ENCODE peak calls at places on chromosomes 1 and 21, in eight cellular contexts. C is Peyer's patch, Q is kidney, E is small intestine, X is tibial nerve, H is mesendoderm, Z is GM23248, J is neural progenitor cell. T is an unnamed sample. For H3K4me1, the result is how much of the 10 kb centered on the place peaks cover.

GRCh38 chr1:101257500-101258325 is 20.9 kb downstream of the S1PR1 start:
- DNase-seq in C (peak), Q (no peak), E (peak), X (no peak), H (no peak), Z (no peak), J (no peak), T (peak)

GRCh38 chr1:2300004-2300771 is 72.1 kb downstream of the SKI start:
- DNase-seq in C (peak), Q (no peak), E (peak), X (no peak), H (peak), Z (peak), J (no peak), T (peak)

GRCh38 chr1:48495166-48495565 is 23.2 kb upstream of the SPATA6 start:
- DNase-seq in C (no peak), Q (no peak), E (no peak), X (no peak), H (no peak), Z (peak), J (no peak), T (no peak)

GRCh38 chr1:32411261-32411660 is 17.0 kb upstream of the BSDC1 start:
- DNase-seq in C (no peak), Q (no peak), E (no peak), X (no peak), H (no peak), Z (no peak), J (no peak), T (no peak)

GRCh38 chr1:231855966-231856365 is 229.4 kb downstream of the DISC1 start:
- DNase-seq in C (no peak), Q (no peak), E (no peak), X (no peak), H (no peak), Z (no peak), J (no peak), T (no peak)

GRCh38 chr21:45528028-45528705 is 14.1 kb downstream of the SLC19A1 start:
- DNase-seq in C (peak), Q (peak), E (no peak), X (no peak), H (no peak), Z (no peak), J (no peak), T (peak)

GRCh38 chr1:40391688-40392145 is 18.2 kb downstream of the SMAP2 start:
- DNase-seq in C (peak), Q (no peak), E (peak), X (no peak), H (no peak), Z (no peak), J (no peak), T (peak)

GRCh38 chr1:228174482-228175315 is 9.1 kb downstream of the IBA57 start:
- DNase-seq in C (peak), Q (peak), E (no peak), X (no peak), H (peak), Z (peak), J (peak), T (no peak)

GRCh38 chr21:43884861-43885370 is 19.9 kb downstream of the AGPAT3 start:
- DNase-seq in C (no peak), Q (no peak), E (no peak), X (no peak), H (no peak), Z (no peak), J (no peak), T (no peak)

DNA sequence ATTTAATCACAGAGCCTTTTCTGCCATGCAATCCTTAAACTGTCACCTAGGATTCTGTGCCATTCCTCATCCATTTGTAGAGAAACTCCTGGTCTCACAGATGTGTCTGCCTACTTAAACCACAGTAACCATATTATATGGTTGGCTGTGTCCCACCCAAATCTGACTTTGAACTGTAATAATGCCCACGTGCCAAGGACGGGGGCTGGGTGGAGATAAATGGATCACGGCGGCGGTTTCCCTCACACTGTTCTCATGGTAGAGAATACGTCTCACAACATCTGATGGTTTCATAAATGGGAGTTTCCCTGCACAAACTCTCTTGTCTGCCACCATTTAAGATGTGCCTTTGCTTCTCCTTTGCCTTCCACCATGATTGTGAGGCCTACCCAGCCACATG is 217.6 kb downstream of the RERE start:
- DNase-seq in C (peak), Q (no peak), E (peak), X (no peak), H (no peak), Z (no peak), J (no peak), T (no peak)
- H3K4me3 ChIP-seq in C (no peak), Q (no peak), E (no peak), X (no peak), H (no peak), Z (no peak), J (no peak), T (no peak)

DNA sequence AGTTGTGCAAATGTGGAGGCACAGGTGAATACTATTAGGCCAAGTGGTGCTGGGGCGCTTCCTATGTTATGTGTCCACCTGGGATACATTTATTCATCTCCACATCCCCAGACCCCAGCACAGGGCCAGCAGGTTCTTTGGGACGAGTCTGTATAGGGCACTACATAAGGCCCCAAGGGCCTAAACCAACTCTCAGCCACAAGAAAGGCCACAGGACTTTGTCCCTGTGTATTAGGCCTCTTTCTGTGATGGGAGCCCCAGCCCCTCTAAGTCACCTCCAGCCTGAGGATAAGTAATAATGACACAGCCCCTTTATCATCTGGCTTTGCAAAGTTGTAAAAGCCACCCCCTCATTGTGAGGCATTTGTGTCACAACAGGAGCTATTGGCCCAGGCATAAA is 79.2 kb upstream of the CD1D start:
- DNase-seq in C (no peak), Q (no peak), E (no peak), X (no peak), H (no peak), Z (peak), J (no peak), T (no peak)
- H3K4me1 ChIP-seq in C (under half), Q (under half), E (under half), X (under half), H (under half), Z (under half), J (half or more), T (under half)

DNA sequence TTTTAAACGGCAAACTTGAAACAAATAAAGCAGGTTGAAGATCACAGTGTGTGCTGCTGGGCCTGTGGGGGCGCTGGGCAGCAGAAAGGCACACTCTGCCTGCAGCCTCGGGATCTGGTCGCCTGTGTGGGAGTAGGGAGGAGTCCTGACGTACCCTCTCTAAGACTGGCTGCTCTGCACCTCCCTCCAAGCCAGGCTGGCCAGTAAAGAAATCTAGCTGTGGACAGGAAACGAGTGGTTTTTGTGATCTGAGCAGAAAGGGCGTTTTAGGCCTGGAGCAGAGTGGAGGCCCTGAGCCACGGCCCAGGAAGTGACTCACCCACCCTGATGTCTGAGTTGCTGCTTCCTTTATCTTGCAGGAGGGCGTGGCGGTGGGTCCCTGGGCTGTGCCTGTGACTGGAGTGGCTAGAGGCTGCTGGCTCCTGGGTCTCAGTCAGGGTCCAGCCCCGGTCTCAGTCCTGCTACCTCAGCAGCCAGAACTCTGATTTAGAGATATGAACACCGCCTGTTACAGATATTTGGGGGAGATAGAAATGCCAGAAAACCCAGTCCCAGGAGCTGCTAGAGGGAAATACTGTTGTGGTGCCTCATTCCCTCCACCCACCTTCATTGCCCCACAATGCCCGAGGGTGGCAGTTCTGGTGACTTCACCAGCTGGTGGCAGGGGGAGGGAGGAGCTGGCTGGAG is 11.3 kb upstream of the S100A11 start:
- DNase-seq in C (peak), Q (peak), E (peak), X (peak), H (peak), Z (peak), J (peak), T (peak)
- H3K4me3 ChIP-seq in C (peak), Q (peak), E (no peak), X (no peak), H (no peak), Z (peak), J (peak), T (peak)

GRCh38 chr1:21904475-21904724 is 32.7 kb downstream of the HSPG2 start:
- DNase-seq in C (peak), Q (no peak), E (peak), X (no peak), H (no peak), Z (peak), J (no peak), T (no peak)
- H3K4me1 ChIP-seq in C (under half), Q (half or more), E (under half), X (half or more), H (under half), Z (half or more), J (under half), T (half or more)

DNA sequence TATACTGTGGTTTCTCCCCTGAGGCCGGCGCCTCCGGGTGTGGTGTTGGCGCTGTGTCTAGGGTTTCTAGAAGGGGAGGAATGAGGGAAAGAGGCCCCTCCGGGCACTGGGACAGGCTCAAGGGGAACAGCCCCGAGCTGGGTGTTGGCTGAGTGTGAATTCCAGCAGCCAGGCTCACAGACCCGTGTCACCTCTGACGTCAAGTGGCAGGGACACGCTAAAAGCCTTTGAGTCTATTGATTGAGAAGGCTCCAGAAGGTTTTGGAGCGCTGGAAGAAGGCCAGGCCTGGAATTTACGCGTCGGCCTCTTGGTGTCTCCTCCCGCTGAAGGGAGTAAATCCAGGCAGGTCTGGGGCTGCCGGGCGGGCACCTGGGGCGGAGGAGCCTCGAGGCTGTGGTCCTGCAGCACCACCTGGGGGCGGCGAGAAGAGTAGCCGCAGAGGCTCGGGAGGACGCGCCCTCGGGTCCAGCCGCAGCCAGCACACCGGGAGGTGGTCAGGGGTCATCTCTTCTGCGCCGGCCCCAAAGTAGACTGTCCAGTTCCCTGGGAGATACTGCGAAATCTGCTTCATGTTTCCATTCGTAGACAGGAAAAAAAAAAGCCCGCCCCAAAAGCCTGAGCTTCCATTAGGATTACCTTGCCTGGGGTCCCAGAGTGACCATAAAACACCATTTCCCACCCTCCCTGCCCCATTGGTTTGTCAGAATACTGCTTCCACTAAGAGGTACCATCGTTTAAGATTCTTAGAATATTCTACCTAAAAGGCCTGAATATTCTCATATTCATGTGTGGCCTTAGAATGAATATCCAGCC is 61.7 kb downstream of the TLR5 start:
- DNase-seq in C (peak), Q (peak), E (peak), X (peak), H (peak), Z (peak), J (peak), T (peak)
- H3K4me3 ChIP-seq in C (peak), Q (peak), E (no peak), X (peak), H (no peak), Z (peak), J (no peak), T (peak)

GRCh38 chr1:39085174-39085573 is 59.0 kb downstream of the NDUFS5 start:
- DNase-seq in C (no peak), Q (no peak), E (no peak), X (no peak), H (no peak), Z (no peak), J (no peak), T (no peak)
- H3K4me1 ChIP-seq in C (under half), Q (under half), E (under half), X (under half), H (under half), Z (under half), J (under half), T (under half)

GRCh38 chr1:68174173-68175113 is 57.9 kb downstream of the WLS start:
- DNase-seq in C (peak), Q (peak), E (peak), X (peak), H (peak), Z (peak), J (peak), T (peak)

GRCh38 chr1:68181165-68181556 is 51.2 kb downstream of the WLS start:
- DNase-seq in C (no peak), Q (no peak), E (no peak), X (no peak), H (no peak), Z (no peak), J (no peak), T (no peak)

GRCh38 chr1:68175621-68176398 is 56.5 kb downstream of the WLS start:
- DNase-seq in C (no peak), Q (no peak), E (peak), X (no peak), H (no peak), Z (no peak), J (no peak), T (peak)

GRCh38 chr1:68180441-68181164 is 51.7 kb downstream of the WLS start:
- DNase-seq in C (no peak), Q (no peak), E (no peak), X (no peak), H (no peak), Z (no peak), J (no peak), T (no peak)

DNA sequence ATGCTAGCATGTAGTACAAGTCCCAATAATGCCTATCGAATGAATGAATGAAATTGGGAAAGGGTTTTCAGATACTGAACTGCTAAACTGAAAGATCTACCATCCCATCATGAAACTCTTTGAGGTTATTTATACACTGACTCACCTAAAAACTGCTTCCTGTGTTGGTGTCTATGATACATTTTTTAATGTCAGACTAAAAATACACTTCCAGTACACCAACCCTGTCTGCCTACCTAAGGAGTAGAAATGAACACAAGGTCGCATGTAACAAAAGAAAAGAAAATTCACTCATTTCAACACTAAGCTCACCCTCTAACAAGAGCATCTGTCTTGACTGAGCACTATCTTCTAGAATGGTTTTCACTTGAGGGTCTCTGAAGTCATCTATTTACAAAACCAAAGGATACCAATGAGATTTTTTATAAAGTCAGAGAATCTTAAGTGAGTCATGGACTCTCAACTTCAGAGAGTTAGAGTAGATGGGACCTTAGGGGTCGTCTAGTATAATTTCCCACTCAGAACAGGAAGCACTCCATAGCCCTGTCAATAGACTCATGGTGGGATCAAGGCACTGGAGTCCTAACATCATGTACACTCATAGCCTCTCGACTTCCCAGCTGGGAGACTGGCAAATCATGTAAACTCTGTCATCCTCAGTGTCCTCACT is 53.4 kb downstream of the WLS start:
- DNase-seq in C (no peak), Q (no peak), E (no peak), X (no peak), H (no peak), Z (peak), J (no peak), T (no peak)
- H3K4me3 ChIP-seq in C (no peak), Q (no peak), E (no peak), X (no peak), H (no peak), Z (no peak), J (no peak), T (no peak)

T was measured in stomach.